ENCODE peak calls at places on chromosomes 12 and 14, in four cellular contexts. One of them, this sample, is unnamed.

GRCh38 chr12:112162261-112162790 is 37.0 kb downstream of the TRAFD1 start:
- DNase-seq in NCI-H187: no peak
- DNase-seq in stimulated activated CD4-positive, alpha-beta T cell treated with anti-CD3 and anti-CD28 coated beads, Interleukin-4, amount 100 ng/mL, for 48 hours: no peak
- DNase-seq in retina: no peak
- DNase-seq in this sample: no peak

GRCh38 chr12:94134226-94134795 is 14.1 kb upstream of the PLXNC1 start:
- DNase-seq in NCI-H187: no peak
- DNase-seq in stimulated activated CD4-positive, alpha-beta T cell treated with anti-CD3 and anti-CD28 coated beads, Interleukin-4, amount 100 ng/mL, for 48 hours: no peak
- DNase-seq in retina: peak; percentile 67
- DNase-seq in this sample: no peak

GRCh38 chr14:60509438-60510253 is 700 bp downstream of the SIX6 start:
- DNase-seq in NCI-H187: no peak
- DNase-seq in stimulated activated CD4-positive, alpha-beta T cell treated with anti-CD3 and anti-CD28 coated beads, Interleukin-4, amount 100 ng/mL, for 48 hours: no peak
- DNase-seq in retina: no peak
- DNase-seq in this sample: no peak

GRCh38 chr12:32499048-32499447 is 99.7 kb downstream of the FGD4 start:
- DNase-seq in NCI-H187: peak; percentile 34
- DNase-seq in stimulated activated CD4-positive, alpha-beta T cell treated with anti-CD3 and anti-CD28 coated beads, Interleukin-4, amount 100 ng/mL, for 48 hours: no peak
- DNase-seq in retina: no peak
- DNase-seq in this sample: no peak

GRCh38 chr12:48025281-48025680 is 21.0 kb upstream of the COL2A1 start:
- DNase-seq in NCI-H187: no peak
- DNase-seq in stimulated activated CD4-positive, alpha-beta T cell treated with anti-CD3 and anti-CD28 coated beads, Interleukin-4, amount 100 ng/mL, for 48 hours: no peak
- DNase-seq in retina: no peak
- DNase-seq in this sample: no peak

GRCh38 chr12:73906757-73907156 is 630.9 kb upstream of the ATXN7L3B start:
- DNase-seq in NCI-H187: no peak
- DNase-seq in stimulated activated CD4-positive, alpha-beta T cell treated with anti-CD3 and anti-CD28 coated beads, Interleukin-4, amount 100 ng/mL, for 48 hours: no peak
- DNase-seq in retina: no peak
- DNase-seq in this sample: no peak

GRCh38 chr12:116982721-116983502 is 72.2 kb downstream of the FBXW8 start:
- DNase-seq in NCI-H187: no peak
- DNase-seq in stimulated activated CD4-positive, alpha-beta T cell treated with anti-CD3 and anti-CD28 coated beads, Interleukin-4, amount 100 ng/mL, for 48 hours: no peak
- DNase-seq in retina: no peak
- DNase-seq in this sample: no peak

GRCh38 chr12:121391619-121392324 is 8.1 kb upstream of the RNF34 start:
- DNase-seq in NCI-H187: no peak
- DNase-seq in stimulated activated CD4-positive, alpha-beta T cell treated with anti-CD3 and anti-CD28 coated beads, Interleukin-4, amount 100 ng/mL, for 48 hours: no peak
- DNase-seq in retina: no peak
- DNase-seq in this sample: no peak

GRCh38 chr12:56574210-56574609 is 52.6 kb downstream of the RBMS2 start:
- DNase-seq in NCI-H187: no peak
- DNase-seq in stimulated activated CD4-positive, alpha-beta T cell treated with anti-CD3 and anti-CD28 coated beads, Interleukin-4, amount 100 ng/mL, for 48 hours: no peak
- DNase-seq in retina: no peak
- DNase-seq in this sample: no peak

GRCh38 chr12:95218852-95219171 is 1.2 kb downstream of the VEZT start:
- DNase-seq in NCI-H187: no peak
- DNase-seq in stimulated activated CD4-positive, alpha-beta T cell treated with anti-CD3 and anti-CD28 coated beads, Interleukin-4, amount 100 ng/mL, for 48 hours: peak; percentile 18
- DNase-seq in retina: peak; percentile 71
- DNase-seq in this sample: no peak

GRCh38 chr12:50734409-50735263 is 29.3 kb upstream of the ATF1 start:
- DNase-seq in NCI-H187: no peak
- DNase-seq in stimulated activated CD4-positive, alpha-beta T cell treated with anti-CD3 and anti-CD28 coated beads, Interleukin-4, amount 100 ng/mL, for 48 hours: no peak
- DNase-seq in retina: peak; percentile 51
- DNase-seq in this sample: no peak

GRCh38 chr14:56809262-56810215 is 740 bp downstream of the OTX2 start:
- DNase-seq in NCI-H187: no peak
- DNase-seq in stimulated activated CD4-positive, alpha-beta T cell treated with anti-CD3 and anti-CD28 coated beads, Interleukin-4, amount 100 ng/mL, for 48 hours: no peak
- DNase-seq in retina: peak; percentile 82
- DNase-seq in this sample: no peak

GRCh38 chr12:116426391-116427136 is 132.6 kb upstream of the MAP1LC3B2 start:
- DNase-seq in NCI-H187: no peak
- DNase-seq in stimulated activated CD4-positive, alpha-beta T cell treated with anti-CD3 and anti-CD28 coated beads, Interleukin-4, amount 100 ng/mL, for 48 hours: no peak
- DNase-seq in retina: peak; percentile 15
- DNase-seq in this sample: no peak

GRCh38 chr12:100795193-100796179 is 910 bp downstream of the ANO4 start:
- DNase-seq in NCI-H187: no peak
- DNase-seq in stimulated activated CD4-positive, alpha-beta T cell treated with anti-CD3 and anti-CD28 coated beads, Interleukin-4, amount 100 ng/mL, for 48 hours: no peak
- DNase-seq in retina: peak; percentile 7
- DNase-seq in this sample: no peak

GRCh38 chr12:6241495-6241894 is 41.3 kb downstream of the CD9 start:
- DNase-seq in NCI-H187: no peak
- DNase-seq in stimulated activated CD4-positive, alpha-beta T cell treated with anti-CD3 and anti-CD28 coated beads, Interleukin-4, amount 100 ng/mL, for 48 hours: no peak
- DNase-seq in retina: no peak
- DNase-seq in this sample: no peak

GRCh38 chr14:82431031-82431430 is 897.4 kb upstream of the SEL1L start:
- DNase-seq in NCI-H187: no peak
- DNase-seq in stimulated activated CD4-positive, alpha-beta T cell treated with anti-CD3 and anti-CD28 coated beads, Interleukin-4, amount 100 ng/mL, for 48 hours: no peak
- DNase-seq in retina: no peak
- DNase-seq in this sample: no peak

GRCh38 chr12:90905691-90906370 is 49.1 kb downstream of the CCER1 start:
- DNase-seq in NCI-H187: no peak
- DNase-seq in stimulated activated CD4-positive, alpha-beta T cell treated with anti-CD3 and anti-CD28 coated beads, Interleukin-4, amount 100 ng/mL, for 48 hours: no peak
- DNase-seq in retina: no peak
- DNase-seq in this sample: no peak

GRCh38 chr14:51511265-51511664 is 140.4 kb upstream of the FRMD6 start:
- DNase-seq in NCI-H187: no peak
- DNase-seq in stimulated activated CD4-positive, alpha-beta T cell treated with anti-CD3 and anti-CD28 coated beads, Interleukin-4, amount 100 ng/mL, for 48 hours: no peak
- DNase-seq in retina: no peak
- DNase-seq in this sample: no peak

GRCh38 chr12:2820432-2820831 is 8.0 kb downstream of the ITFG2 start:
- DNase-seq in NCI-H187: no peak
- DNase-seq in stimulated activated CD4-positive, alpha-beta T cell treated with anti-CD3 and anti-CD28 coated beads, Interleukin-4, amount 100 ng/mL, for 48 hours: no peak
- DNase-seq in retina: no peak
- DNase-seq in this sample: no peak

GRCh38 chr12:6047249-6048227 is 76.9 kb downstream of the VWF start:
- DNase-seq in NCI-H187: no peak
- DNase-seq in stimulated activated CD4-positive, alpha-beta T cell treated with anti-CD3 and anti-CD28 coated beads, Interleukin-4, amount 100 ng/mL, for 48 hours: no peak
- DNase-seq in retina: no peak
- DNase-seq in this sample: no peak